ENCODE peak calls at places on chromosomes 4 and X, in four cellular contexts. Z, H, P and V are unnamed samples.

GRCh38 chr4:146134761-146135160 is 40.8 kb upstream of the LSM6 start:
- DNase-seq in H (no peak), Z (no peak), P (no peak), V (peak; percentile 43)

GRCh38 chr4:30722916-30723270 is 2.7 kb downstream of the PCDH7 start:
- DNase-seq in Z (no peak), H (no peak), P (no peak), V (no peak)

GRCh38 chr4:112973897-112974296 is 75.6 kb upstream of the ANK2 start:
- DNase-seq in Z (no peak), P (no peak), H (no peak), V (no peak)

GRCh38 chr4:54958236-54958635 is 167.2 kb downstream of the KDR start:
- DNase-seq in P (peak; percentile 22), Z (peak; percentile 7), H (no peak), V (no peak)

GRCh38 chrX:121761845-121762244 is 714.4 kb downstream of the GLUD2 start:
- DNase-seq in H (no peak), P (no peak), Z (no peak), V (peak; percentile 32)

GRCh38 chrX:46812445-46812844 is 24.4 kb upstream of the RP2 start:
- DNase-seq in P (no peak), H (no peak), Z (no peak), V (no peak)

GRCh38 chr4:77152421-77152820 is 4.6 kb upstream of the CCNG2 start:
- DNase-seq in H (no peak), P (peak; percentile 69), Z (peak; percentile 14), V (peak; percentile 18)

GRCh38 chr4:54657556-54658313 is at the start of gene KIT:
- DNase-seq in Z (peak; percentile 65), P (peak; percentile 32), H (no peak), V (no peak)

GRCh38 chr4:180617203-180617602 is 1626.0 kb upstream of the TENM3 start:
- DNase-seq in H (no peak), Z (no peak), P (peak; percentile 1), V (peak; percentile 2)

GRCh38 chr4:6658635-6659075 is 18.2 kb downstream of the MRFAP1 start:
- DNase-seq in Z (peak; percentile 69), P (peak; percentile 28), H (no peak), V (peak; percentile 35)

GRCh38 chr4:87863486-87863885 is 30.7 kb downstream of the MEPE start:
- DNase-seq in H (no peak), P (no peak), Z (no peak), V (no peak)

GRCh38 chr4:94726524-94727123 is 31.1 kb upstream of the BMPR1B start:
- DNase-seq in P (no peak), H (no peak), Z (no peak), V (no peak)

GRCh38 chrX:153592966-153593688 is 5.8 kb downstream of the CCNQ start:
- DNase-seq in P (no peak), Z (no peak), H (no peak), V (no peak)

GRCh38 chr4:111454961-111455360 is 690.3 kb upstream of the FAM241A start:
- DNase-seq in H (no peak), Z (peak; percentile 9), P (no peak), V (no peak)

GRCh38 chr4:11698846-11699590 is 270.3 kb upstream of the HS3ST1 start:
- DNase-seq in Z (no peak), P (peak; percentile 80), H (peak; percentile 95), V (peak; percentile 91)

GRCh38 chr4:113447695-113448265 is 313.8 kb downstream of the CAMK2D start:
- DNase-seq in Z (no peak), P (no peak), H (no peak), V (no peak)

GRCh38 chr4:81021526-81021944 is 9.0 kb upstream of the BMP3 start:
- DNase-seq in H (no peak), P (no peak), Z (no peak), V (peak; percentile 4)

GRCh38 chr4:73703320-73703719 is 37.0 kb upstream of the CXCL8 start:
- DNase-seq in Z (no peak), P (no peak), H (no peak), V (no peak)

GRCh38 chr4:166435449-166435848 is 562.4 kb downstream of the TLL1 start:
- DNase-seq in H (no peak), P (peak; percentile 12), Z (peak; percentile 47), V (peak; percentile 89)

GRCh38 chr4:54001558-54002365 is 62.6 kb downstream of the CHIC2 start:
- DNase-seq in Z (no peak), H (no peak), P (no peak), V (no peak)

GRCh38 chr4:124997124-124997523 is 284.6 kb upstream of the ANKRD50 start:
- DNase-seq in Z (no peak), H (no peak), P (no peak), V (no peak)

GRCh38 chrX:85004255-85004654 is 578 bp downstream of the APOOL start:
- DNase-seq in P (peak; percentile 28), H (no peak), Z (peak; percentile 59), V (peak; percentile 35)

GRCh38 chr4:150251752-150252190 is 173.5 kb downstream of the DCLK2 start:
- DNase-seq in Z (no peak), H (no peak), P (no peak), V (no peak)

GRCh38 chrX:34915463-34916225 is 27.0 kb upstream of the FAM47B start:
- DNase-seq in P (no peak), H (no peak), Z (no peak), V (peak; percentile 59)

GRCh38 chr4:176475091-176475490 is 155.3 kb downstream of the SPCS3 start:
- DNase-seq in H (no peak), Z (no peak), P (no peak), V (no peak)

GRCh38 chr4:176464748-176465147 is 145.0 kb downstream of the SPCS3 start:
- DNase-seq in Z (no peak), P (no peak), H (no peak), V (no peak)

GRCh38 chr4:176467011-176467410 is 147.2 kb downstream of the SPCS3 start:
- DNase-seq in P (peak; percentile 58), H (no peak), Z (peak; percentile 49), V (no peak)

GRCh38 chr4:176470671-176471070 is 150.9 kb downstream of the SPCS3 start:
- DNase-seq in P (no peak), H (no peak), Z (no peak), V (no peak)

DNA sequence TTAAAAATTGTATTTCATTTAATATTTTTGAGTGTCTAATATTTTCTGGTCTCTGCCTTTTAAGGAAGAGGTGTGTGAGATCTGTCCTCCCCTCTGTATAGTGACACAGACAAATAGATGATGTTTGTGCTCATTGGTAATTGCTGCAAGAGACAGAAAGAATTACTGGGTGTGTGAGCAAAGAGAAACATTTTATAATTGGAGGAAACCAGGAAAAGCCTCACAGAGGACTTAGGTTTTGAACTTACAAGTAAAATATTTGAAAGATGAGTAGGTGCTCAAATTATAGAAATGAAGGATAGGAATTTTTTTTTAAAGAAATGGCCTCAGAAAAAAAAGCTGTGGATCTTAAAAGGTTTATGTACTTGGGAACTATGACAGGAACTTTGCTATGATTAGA is 149.8 kb downstream of the SPCS3 start:
- DNase-seq in Z (no peak), P (peak; percentile 3), H (no peak), V (no peak)
- H3K9ac ChIP-seq in Z (no peak overlapping the region), P (no peak overlapping the region), H (no peak overlapping the region), V (no peak overlapping the region)

DNA sequence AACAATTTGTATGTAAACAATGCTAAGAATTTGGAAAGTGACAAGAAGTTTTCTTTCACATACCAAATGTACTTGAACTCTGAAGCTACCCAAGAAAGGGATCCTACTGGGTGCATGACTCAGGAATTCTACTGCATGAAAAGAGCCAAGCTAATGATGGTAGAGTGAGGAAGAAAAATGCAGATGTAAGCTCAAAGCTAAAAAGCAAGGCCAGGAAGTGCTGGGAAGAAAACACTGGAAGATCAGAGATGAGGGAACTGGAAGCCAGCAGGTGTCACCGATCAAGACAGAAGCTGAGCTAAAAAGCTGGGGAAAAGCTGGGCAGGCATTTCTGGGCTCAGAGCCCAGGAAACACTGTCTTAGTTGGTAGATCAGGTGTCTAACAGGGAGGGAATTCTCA is 449.1 kb downstream of the NKX6-1 start:
- DNase-seq in P (no peak), H (no peak), Z (no peak), V (no peak)
- H2AFZ ChIP-seq in P (no peak overlapping the region), H (no peak overlapping the region), Z (no peak overlapping the region), V (no peak overlapping the region)

GRCh38 chrX:53718073-53718472 is 31.6 kb upstream of the HUWE1 start:
- DNase-seq in P (no peak), Z (no peak), H (no peak), V (peak; percentile 50)
- H3K4me1 ChIP-seq in P (peaks cover 6% of the 10 kb centered on the region), Z (peaks cover 11% of the 10 kb centered on the region), H (peaks cover 22% of the 10 kb centered on the region), V (peaks cover 40% of the 10 kb centered on the region)

GRCh38 chr4:41613362-41613761 is 75.4 kb downstream of the LIMCH1 start:
- DNase-seq in Z (peak; percentile 40), P (no peak), H (no peak), V (no peak)
- H3K9ac ChIP-seq in Z (peak overlapping the region; percentile 10), P (no peak overlapping the region), H (no peak overlapping the region), V (no peak overlapping the region)